ENCODE peak calls at places on chromosomes 3 and 15, in seven cellular contexts. One of them, this sample, is unnamed.

GRCh38 chr3:172355836-172356235 is 92.4 kb downstream of the GHSR start:
- DNase-seq in M059J: peak; percentile 98
- DNase-seq in GM13976: no peak
- DNase-seq in IMR-90: peak; percentile 98
- DNase-seq in neural crest cell: no peak
- DNase-seq in fibroblast of lung: peak; percentile 94
- DNase-seq in iris pigment epithelial cell: peak; percentile 98
- DNase-seq in this sample: no peak

GRCh38 chr3:170908235-170909116 is at the start of gene EIF5A2:
- DNase-seq in M059J: peak; percentile 96
- DNase-seq in GM13976: peak; percentile 89
- DNase-seq in IMR-90: peak; percentile 93
- DNase-seq in neural crest cell: peak; percentile 79
- DNase-seq in fibroblast of lung: peak; percentile 95
- DNase-seq in iris pigment epithelial cell: peak; percentile 97
- DNase-seq in this sample: peak; percentile 95

GRCh38 chr15:44537728-44538240 is 837 bp downstream of the EIF3J start:
- DNase-seq in M059J: peak; percentile 57
- DNase-seq in GM13976: peak; percentile 25
- DNase-seq in IMR-90: peak; percentile 43
- DNase-seq in neural crest cell: no peak
- DNase-seq in fibroblast of lung: peak; percentile 60
- DNase-seq in iris pigment epithelial cell: peak; percentile 16
- DNase-seq in this sample: no peak

GRCh38 chr3:123099331-123100191 is 32.7 kb downstream of the PDIA5 start:
- DNase-seq in M059J: no peak
- DNase-seq in GM13976: no peak
- DNase-seq in IMR-90: no peak
- DNase-seq in neural crest cell: no peak
- DNase-seq in fibroblast of lung: no peak
- DNase-seq in iris pigment epithelial cell: no peak
- DNase-seq in this sample: no peak

GRCh38 chr3:60578936-60579335 is 672.3 kb downstream of the FHIT start:
- DNase-seq in M059J: no peak
- DNase-seq in GM13976: no peak
- DNase-seq in IMR-90: no peak
- DNase-seq in neural crest cell: no peak
- DNase-seq in fibroblast of lung: no peak
- DNase-seq in iris pigment epithelial cell: no peak
- DNase-seq in this sample: no peak

GRCh38 chr15:50109086-50109987 is 9.7 kb downstream of the ATP8B4 start:
- DNase-seq in M059J: no peak
- DNase-seq in GM13976: no peak
- DNase-seq in IMR-90: peak; percentile 35
- DNase-seq in neural crest cell: no peak
- DNase-seq in fibroblast of lung: peak; percentile 23
- DNase-seq in iris pigment epithelial cell: peak; percentile 33
- DNase-seq in this sample: no peak

GRCh38 chr3:32154180-32154579 is 47.8 kb downstream of the GPD1L start:
- DNase-seq in M059J: no peak
- DNase-seq in GM13976: no peak
- DNase-seq in IMR-90: no peak
- DNase-seq in neural crest cell: no peak
- DNase-seq in fibroblast of lung: no peak
- DNase-seq in iris pigment epithelial cell: no peak
- DNase-seq in this sample: peak; percentile 35

GRCh38 chr3:69120879-69121464 is 1.4 kb downstream of the LMOD3 start:
- DNase-seq in M059J: peak; percentile 60
- DNase-seq in GM13976: peak; percentile 55
- DNase-seq in IMR-90: peak; percentile 76
- DNase-seq in neural crest cell: peak; percentile 80
- DNase-seq in fibroblast of lung: peak; percentile 84
- DNase-seq in iris pigment epithelial cell: peak; percentile 79
- DNase-seq in this sample: peak; percentile 74

GRCh38 chr3:78887029-78887428 is 880.8 kb downstream of the ROBO1 start:
- DNase-seq in M059J: peak; percentile 49
- DNase-seq in GM13976: no peak
- DNase-seq in IMR-90: peak; percentile 74
- DNase-seq in neural crest cell: no peak
- DNase-seq in fibroblast of lung: peak; percentile 58
- DNase-seq in iris pigment epithelial cell: peak; percentile 88
- DNase-seq in this sample: no peak

GRCh38 chr3:42080452-42080872 is 10.7 kb upstream of the TRAK1 start:
- DNase-seq in M059J: peak; percentile 95
- DNase-seq in GM13976: no peak
- DNase-seq in IMR-90: peak; percentile 32
- DNase-seq in neural crest cell: no peak
- DNase-seq in fibroblast of lung: peak; percentile 72
- DNase-seq in iris pigment epithelial cell: peak; percentile 36
- DNase-seq in this sample: no peak

GRCh38 chr15:91816942-91817341 is 36.6 kb upstream of the SLCO3A1 start:
- DNase-seq in M059J: no peak
- DNase-seq in GM13976: no peak
- DNase-seq in IMR-90: no peak
- DNase-seq in neural crest cell: no peak
- DNase-seq in fibroblast of lung: no peak
- DNase-seq in iris pigment epithelial cell: no peak
- DNase-seq in this sample: no peak

GRCh38 chr15:26235864-26236263 is 372.7 kb upstream of the ATP10A start:
- DNase-seq in M059J: no peak
- DNase-seq in GM13976: no peak
- DNase-seq in IMR-90: no peak
- DNase-seq in neural crest cell: no peak
- DNase-seq in fibroblast of lung: no peak
- DNase-seq in iris pigment epithelial cell: no peak
- DNase-seq in this sample: peak; percentile 25

This sample was measured in neural progenitor cell.